ENCODE peak calls at places on chromosomes 2 and 18, in eight cellular contexts. O is stromal cell of bone marrow; U is NT2/D1; M is NCI-H1694; Y is breast epithelium; C is endothelial cell; D is NCI-H187; R is activated CD8-positive, alpha-beta memory T cell treated with anti-CD3 and anti-CD28 coated beads for 48 hours. J is an unnamed sample.

GRCh38 chr2:102436284-102436683 is 13.3 kb downstream of the IL18RAP start:
- DNase-seq in O (no peak), U (no peak), M (no peak), Y (no peak), C (peak), D (no peak), R (peak), J (no peak)

GRCh38 chr2:27306657-27307544 is 1.3 kb downstream of the UCN start:
- DNase-seq in O (no peak), U (no peak), M (peak), Y (no peak), C (no peak), D (no peak), R (no peak), J (no peak)

GRCh38 chr2:227623225-227623624 is 5.9 kb downstream of the SCYGR4 start:
- DNase-seq in O (no peak), U (no peak), M (no peak), Y (no peak), C (no peak), D (no peak), R (no peak), J (no peak)

GRCh38 chr2:199590323-199590915 is 132.7 kb upstream of the SATB2 start:
- DNase-seq in O (no peak), U (no peak), M (no peak), Y (no peak), C (no peak), D (peak), R (no peak), J (no peak)

GRCh38 chr2:58042486-58042970 is 4.1 kb upstream of the VRK2 start:
- DNase-seq in O (peak), U (no peak), M (peak), Y (no peak), C (no peak), D (no peak), R (no peak), J (no peak)

GRCh38 chr18:55522011-55522410 is 66.0 kb downstream of the TCF4 start:
- DNase-seq in O (no peak), U (no peak), M (no peak), Y (no peak), C (peak), D (no peak), R (no peak), J (no peak)

GRCh38 chr18:47719096-47719780 is 211.2 kb downstream of the SMAD2 start:
- DNase-seq in O (no peak), U (no peak), M (no peak), Y (no peak), C (no peak), D (no peak), R (no peak), J (no peak)

GRCh38 chr2:97761192-97761591 is 47.8 kb downstream of the ZAP70 start:
- DNase-seq in O (no peak), U (no peak), M (no peak), Y (no peak), C (no peak), D (no peak), R (no peak), J (no peak)

GRCh38 chr2:112880081-112880531 is 30.9 kb upstream of the IL37 start:
- DNase-seq in O (peak), U (no peak), M (no peak), Y (no peak), C (no peak), D (no peak), R (no peak), J (no peak)

GRCh38 chr2:47152803-47153202 is 2.3 kb downstream of the STPG4 start:
- DNase-seq in O (no peak), U (no peak), M (no peak), Y (no peak), C (no peak), D (no peak), R (no peak), J (no peak)

GRCh38 chr2:19349911-19350677 is 8.3 kb downstream of the OSR1 start:
- DNase-seq in O (no peak), U (peak), M (no peak), Y (no peak), C (peak), D (no peak), R (no peak), J (no peak)

GRCh38 chr18:11927497-11927896 is 19.4 kb upstream of the MPPE1 start:
- DNase-seq in O (no peak), U (no peak), M (no peak), Y (peak), C (no peak), D (no peak), R (no peak), J (no peak)

GRCh38 chr2:189179607-189179979 is at the start of gene COL5A2:
- DNase-seq in O (peak), U (no peak), M (no peak), Y (peak), C (peak), D (no peak), R (no peak), J (no peak)

GRCh38 chr2:20223345-20224190 is 1.4 kb downstream of the SDC1 start:
- DNase-seq in O (no peak), U (no peak), M (peak), Y (peak), C (peak), D (peak), R (no peak), J (no peak)

GRCh38 chr18:66916834-66917233 is 312.9 kb upstream of the CDH19 start:
- DNase-seq in O (no peak), U (no peak), M (no peak), Y (no peak), C (no peak), D (no peak), R (no peak), J (no peak)

GRCh38 chr2:63346441-63346840 is 241.8 kb downstream of the WDPCP start:
- DNase-seq in O (no peak), U (no peak), M (no peak), Y (no peak), C (no peak), D (no peak), R (no peak), J (no peak)

GRCh38 chr2:1603521-1603920 is 140.8 kb downstream of the PXDN start:
- DNase-seq in O (no peak), U (no peak), M (no peak), Y (no peak), C (no peak), D (no peak), R (no peak), J (no peak)

J was measured in NCI-H524 treated with DMSO at 0.1 percent for 48 hours.